ENCODE peak calls at places on chromosomes 11 and 22, in eight cellular contexts. I is NCI-H748 treated with DMSO at 0.1 percent for 48 hours; F is left ventricle myocardium inferior; R is HFF-Myc; K is stimulated activated CD4-positive, alpha-beta T cell treated with anti-CD3 and anti-CD28 coated beads, Interleukin-12 subunit alpha, Interleukin-12 subunit beta, amount 100 ng/mL, for 48 hours; E is left lung; T is HS-5; Y is epithelial cell of prostate. S is an unnamed sample.

GRCh38 chr11:3885855-3886254 is 30.4 kb downstream of the STIM1 start:
- DNase-seq in E (no peak), F (no peak), I (no peak), Y (no peak), K (no peak), T (no peak), R (no peak), S (no peak)

GRCh38 chr11:21511835-21512440 is 680.9 kb upstream of the ANO5 start:
- DNase-seq in K (peak), F (peak), I (peak), E (peak), T (no peak), R (no peak), Y (peak), S (no peak)

GRCh38 chr11:12914401-12914912 is 94.7 kb upstream of the RASSF10 start:
- DNase-seq in F (peak), E (no peak), T (no peak), K (no peak), Y (no peak), R (peak), I (no peak), S (peak)

GRCh38 chr11:44880511-44880910 is 70.2 kb downstream of the TP53I11 start:
- DNase-seq in R (no peak), Y (no peak), I (no peak), K (no peak), F (no peak), E (no peak), T (no peak), S (no peak)

GRCh38 chr11:28559497-28559896 is 451.3 kb downstream of the METTL15 start:
- DNase-seq in F (no peak), K (no peak), E (no peak), T (no peak), Y (no peak), R (no peak), I (peak), S (no peak)

GRCh38 chr11:70761094-70761905 is 363.0 kb downstream of the CTTN start:
- DNase-seq in K (no peak), F (no peak), T (no peak), I (no peak), R (no peak), E (no peak), Y (no peak), S (no peak)

GRCh38 chr11:69958308-69958707 is 119.8 kb upstream of the ANO1 start:
- DNase-seq in E (no peak), K (no peak), T (no peak), Y (no peak), R (no peak), F (no peak), I (no peak), S (no peak)

GRCh38 chr11:111770581-111771134 is 4.5 kb upstream of the PPP2R1B start:
- DNase-seq in T (no peak), I (no peak), E (no peak), R (no peak), Y (no peak), K (no peak), F (no peak), S (no peak)

GRCh38 chr11:2779981-2780849 is 80.4 kb upstream of the KCNQ1OT1 start:
- DNase-seq in I (no peak), E (peak), R (no peak), T (no peak), Y (no peak), K (no peak), F (peak), S (no peak)

GRCh38 chr22:31474743-31475142 is 14.9 kb downstream of the EIF4ENIF1 start:
- DNase-seq in I (no peak), Y (no peak), R (no peak), T (no peak), K (no peak), F (no peak), E (no peak), S (peak)

GRCh38 chr22:36334838-36335603 is 52.7 kb downstream of the MYH9 start:
- DNase-seq in K (no peak), R (no peak), T (no peak), I (no peak), F (no peak), Y (no peak), E (no peak), S (peak)

GRCh38 chr11:114358711-114359110 is 41.6 kb downstream of the C11orf71 start:
- DNase-seq in T (no peak), K (no peak), Y (peak), F (no peak), R (no peak), I (no peak), E (no peak), S (no peak)

GRCh38 chr11:58560842-58561241 is 14.8 kb downstream of the LPXN start:
- DNase-seq in E (no peak), Y (no peak), K (no peak), I (no peak), T (no peak), F (no peak), R (no peak), S (no peak)

GRCh38 chr11:78239781-78240180 is 51.1 kb downstream of the USP35 start:
- DNase-seq in Y (no peak), K (no peak), R (no peak), T (no peak), I (no peak), E (no peak), F (no peak), S (peak)

GRCh38 chr22:29762263-29762662 is 4.5 kb downstream of the ZMAT5 start:
- DNase-seq in E (no peak), I (peak), R (no peak), T (no peak), Y (no peak), K (no peak), F (no peak), S (no peak)

GRCh38 chr11:59062602-59063529 is 23.2 kb upstream of the GLYATL1B start:
- DNase-seq in T (no peak), Y (no peak), I (no peak), F (no peak), K (no peak), E (no peak), R (no peak), S (no peak)

GRCh38 chr11:124762077-124762623 is at the start of gene ESAM:
- DNase-seq in R (no peak), F (peak), K (peak), T (no peak), E (peak), Y (no peak), I (peak), S (no peak)

GRCh38 chr11:118438314-118438931 is 2.1 kb downstream of the KMT2A start:
- DNase-seq in T (no peak), K (peak), I (no peak), R (no peak), E (peak), Y (no peak), F (peak), S (peak)

GRCh38 chr11:26820739-26821138 is 98.9 kb upstream of the SLC5A12 start:
- DNase-seq in K (no peak), I (no peak), R (no peak), F (no peak), Y (peak), E (no peak), T (peak), S (peak)

GRCh38 chr11:45537617-45538016 is 127.8 kb downstream of the CHST1 start:
- DNase-seq in E (no peak), Y (no peak), R (no peak), I (no peak), F (no peak), K (no peak), T (no peak), S (peak)

GRCh38 chr11:74524501-74524900 is 31.0 kb upstream of the LIPT2 start:
- DNase-seq in Y (no peak), K (no peak), I (no peak), R (no peak), E (no peak), T (no peak), F (no peak), S (no peak)

GRCh38 chr11:12600829-12601228 is 73.4 kb upstream of the TEAD1 start:
- DNase-seq in K (no peak), E (no peak), R (no peak), I (no peak), F (no peak), T (no peak), Y (no peak), S (no peak)

GRCh38 chr11:86977441-86978050 is 22.4 kb upstream of the FZD4 start:
- DNase-seq in I (no peak), R (no peak), Y (no peak), T (no peak), E (no peak), F (no peak), K (no peak), S (no peak)

GRCh38 chr11:64659417-64660144 is 63.4 kb downstream of the NRXN2 start:
- DNase-seq in K (no peak), R (peak), E (no peak), F (no peak), I (no peak), Y (peak), T (peak), S (peak)

GRCh38 chr11:11313426-11313825 is 39.6 kb downstream of the CSNK2A3 start:
- DNase-seq in E (peak), T (peak), K (no peak), Y (peak), F (no peak), I (no peak), R (peak), S (peak)

GRCh38 chr22:19361501-19362103 is 69.9 kb downstream of the HIRA start:
- DNase-seq in Y (no peak), R (no peak), T (no peak), K (no peak), F (no peak), E (no peak), I (no peak), S (no peak)

GRCh38 chr22:41636467-41636866 is 15.4 kb downstream of the XRCC6 start:
- DNase-seq in T (no peak), F (peak), E (no peak), I (no peak), K (no peak), R (no peak), Y (no peak), S (peak)

GRCh38 chr11:113663567-113663966 is 42.5 kb downstream of the TMPRSS5 start:
- DNase-seq in E (no peak), R (no peak), I (no peak), Y (no peak), F (no peak), K (no peak), T (no peak), S (peak)

GRCh38 chr11:99960536-99960935 is 726.6 kb upstream of the ARHGAP42 start:
- DNase-seq in I (no peak), Y (no peak), T (no peak), K (no peak), F (no peak), R (no peak), E (no peak), S (peak)

GRCh38 chr11:19460718-19461405 is 220.1 kb upstream of the E2F8 start:
- DNase-seq in R (no peak), E (no peak), F (peak), Y (no peak), I (no peak), T (no peak), K (no peak), S (no peak)

GRCh38 chr11:20647976-20648565 is 21.3 kb upstream of the NELL1 start:
- DNase-seq in T (peak), F (no peak), K (no peak), E (no peak), R (peak), I (peak), Y (no peak), S (peak)

GRCh38 chr22:48517039-48518030 is 1310.3 kb downstream of the BRD1 start:
- DNase-seq in F (no peak), R (no peak), Y (no peak), K (no peak), T (no peak), E (no peak), I (no peak), S (no peak)

GRCh38 chr11:61959678-61960077 is 7.8 kb downstream of the FTH1 start:
- DNase-seq in F (no peak), Y (no peak), I (no peak), K (no peak), R (no peak), E (peak), T (no peak), S (no peak)

GRCh38 chr11:50070389-50070788 is 37.7 kb downstream of the OR4C45 start:
- DNase-seq in R (no peak), I (no peak), T (no peak), E (no peak), F (no peak), K (no peak), Y (no peak), S (no peak)

GRCh38 chr22:49933236-49933921 is 14.9 kb downstream of the CRELD2 start:
- DNase-seq in I (no peak), R (no peak), K (no peak), F (peak), T (no peak), Y (no peak), E (no peak), S (peak)

S was measured in LHCN-M2.